ENCODE peak calls at places on chromosomes 5 and 9, in six cellular contexts. A is Caco-2; D is amniotic stem cell; T is activated B cell treated with CpG ODN at 0.5 μM for 24 hours; I is activated CD4-positive, CD25-positive, alpha-beta regulatory T cell treated with anti-CD3 and anti-CD28 coated beads, Interleukin-2, amount 50 U/mL, for 16 hours; P is NCI-H748 treated with DMSO at 0.1 percent for 48 hours. Y is an unnamed sample.

GRCh38 chr5:127298623-127299022 is 8.0 kb downstream of the MEGF10 start:
- DNase-seq in I (no peak), D (no peak), T (no peak), A (no peak), P (no peak), Y (no peak)

GRCh38 chr5:79202076-79202475 is 33.9 kb upstream of the JMY start:
- DNase-seq in I (no peak), T (no peak), P (no peak), A (no peak), D (no peak), Y (no peak)

GRCh38 chr9:132169672-132170392 is 8.0 kb downstream of the NTNG2 start:
- DNase-seq in A (peak), P (peak), D (peak), I (peak), T (peak), Y (peak)

GRCh38 chr5:137145726-137146125 is 353.4 kb downstream of the SPOCK1 start:
- DNase-seq in T (no peak), I (no peak), D (no peak), P (no peak), A (no peak), Y (no peak)

GRCh38 chr5:14204785-14205321 is 61.7 kb downstream of the TRIO start:
- DNase-seq in D (no peak), P (no peak), T (no peak), I (no peak), A (no peak), Y (no peak)

GRCh38 chr5:95530441-95530840 is 24.3 kb downstream of the SKIC3 start:
- DNase-seq in T (no peak), P (no peak), I (no peak), A (no peak), D (peak), Y (no peak)

GRCh38 chr5:173920024-173920753 is 32.0 kb downstream of the CPEB4 start:
- DNase-seq in P (no peak), I (no peak), A (no peak), D (no peak), T (no peak), Y (no peak)

GRCh38 chr9:23665051-23665450 is 161.0 kb downstream of the ELAVL2 start:
- DNase-seq in T (no peak), D (no peak), P (no peak), I (no peak), A (no peak), Y (no peak)

GRCh38 chr9:77751341-77752091 is 103.4 kb upstream of the GNA14 start:
- DNase-seq in A (peak), T (no peak), P (peak), D (peak), I (no peak), Y (no peak)

GRCh38 chr5:54222336-54222735 is 88.0 kb downstream of the ARL15 start:
- DNase-seq in D (no peak), A (no peak), I (no peak), T (no peak), P (no peak), Y (no peak)

GRCh38 chr5:149944666-149945065 is at the start of gene PDE6A:
- DNase-seq in P (no peak), A (no peak), T (no peak), I (no peak), D (no peak), Y (no peak)

GRCh38 chr5:178479261-178479660 is 110.9 kb downstream of the COL23A1 start:
- DNase-seq in P (no peak), T (no peak), D (no peak), I (no peak), A (no peak), Y (no peak)

GRCh38 chr9:36928670-36929349 is 105.3 kb downstream of the PAX5 start:
- DNase-seq in D (peak), A (no peak), I (no peak), P (no peak), T (no peak), Y (peak)

GRCh38 chr5:145245354-145245753 is 589.8 kb downstream of the PRELID2 start:
- DNase-seq in A (no peak), P (no peak), T (no peak), D (no peak), I (no peak), Y (no peak)